ENCODE peak calls at places on chromosomes 12 and 14, in six cellular contexts. E is mesendoderm, W is neural progenitor cell, M is HT-29, O is cerebellum, Q is HS-27A. Y is an unnamed sample.

GRCh38 chr14:70339970-70340369 is 19.5 kb downstream of the COX16 start:
- DNase-seq in E (no peak), W (no peak), M (no peak), O (no peak), Q (no peak), Y (no peak)

GRCh38 chr12:47868041-47868440 is 36.8 kb downstream of the VDR start:
- DNase-seq in E (no peak), W (no peak), M (no peak), O (no peak), Q (no peak), Y (no peak)

GRCh38 chr14:47675239-47675488 is 241 bp downstream of the MDGA2 start:
- DNase-seq in E (no peak), W (peak; percentile 58), M (no peak), O (no peak), Q (no peak), Y (no peak)

GRCh38 chr12:70359458-70360197 is 6.5 kb upstream of the KCNMB4 start:
- DNase-seq in E (no peak), W (no peak), M (no peak), O (no peak), Q (no peak), Y (no peak)

GRCh38 chr12:57738661-57739237 is at the start of gene AGAP2:
- DNase-seq in E (peak; percentile 78), W (peak; percentile 80), M (no peak), O (peak; percentile 89), Q (no peak), Y (no peak)

GRCh38 chr14:20515846-20516245 is 10.5 kb downstream of the RNASE10 start:
- DNase-seq in E (no peak), W (no peak), M (no peak), O (no peak), Q (no peak), Y (no peak)

GRCh38 chr12:27344246-27344645 is 11.6 kb downstream of the BMAL2 start:
- DNase-seq in E (no peak), W (no peak), M (no peak), O (peak; percentile 13), Q (no peak), Y (no peak)

GRCh38 chr12:131132118-131132892 is 178.6 kb downstream of the ADGRD1 start:
- DNase-seq in E (peak; percentile 94), W (peak; percentile 91), M (peak; percentile 65), O (peak; percentile 24), Q (no peak), Y (no peak)

GRCh38 chr12:93990832-93991748 is 157.3 kb upstream of the PLXNC1 start:
- DNase-seq in E (peak; percentile 92), W (peak; percentile 80), M (peak; percentile 38), O (peak; percentile 8), Q (no peak), Y (no peak)